ENCODE peak calls at places on chromosomes 3 and 15, in eight cellular contexts. I is pancreas, M is GM20000, E is WTC11, D is bronchial epithelial cell, H is astrocyte of the cerebellum, R is RWPE1, B is HFFc6. L is an unnamed sample.

GRCh38 chr15:69573815-69574472 is 121.3 kb downstream of the RPLP1 start:
- DNase-seq in I (no peak), M (peak), E (no peak), D (peak), H (no peak), R (no peak), B (peak), L (no peak)

GRCh38 chr3:124409650-124410275 is 320.5 kb upstream of the UMPS start:
- DNase-seq in I (no peak), M (no peak), E (no peak), D (peak), H (peak), R (peak), B (no peak), L (peak)

GRCh38 chr15:63435416-63435815 is 53.8 kb upstream of the CA12 start:
- DNase-seq in I (no peak), M (no peak), E (no peak), D (no peak), H (no peak), R (no peak), B (no peak), L (no peak)

GRCh38 chr3:16869606-16870005 is 15.1 kb upstream of the PLCL2 start:
- DNase-seq in I (no peak), M (no peak), E (no peak), D (no peak), H (no peak), R (no peak), B (no peak), L (no peak)

GRCh38 chr3:181899702-181900101 is 188.0 kb downstream of the SOX2 start:
- DNase-seq in I (no peak), M (no peak), E (no peak), D (no peak), H (peak), R (no peak), B (no peak), L (no peak)

GRCh38 chr3:184037816-184038215 is 6.3 kb downstream of the HTR3D start:
- DNase-seq in I (no peak), M (no peak), E (peak), D (no peak), H (no peak), R (no peak), B (no peak), L (no peak)

GRCh38 chr3:105904683-105905320 is 36.0 kb upstream of the CBLB start:
- DNase-seq in I (no peak), M (no peak), E (no peak), D (no peak), H (no peak), R (no peak), B (no peak), L (no peak)

GRCh38 chr15:80906159-80906775 is 83.4 kb downstream of the MESD start:
- DNase-seq in I (no peak), M (no peak), E (no peak), D (peak), H (no peak), R (peak), B (no peak), L (peak)

GRCh38 chr15:40088929-40089755 is 19.5 kb downstream of the BMF start:
- DNase-seq in I (no peak), M (no peak), E (peak), D (no peak), H (no peak), R (no peak), B (no peak), L (no peak)

GRCh38 chr3:57570051-57570450 is 14.0 kb downstream of the PDE12 start:
- DNase-seq in I (no peak), M (no peak), E (no peak), D (no peak), H (no peak), R (no peak), B (no peak), L (no peak)

GRCh38 chr15:89002281-89002761 is 85.9 kb upstream of the ABHD2 start:
- DNase-seq in I (no peak), M (peak), E (no peak), D (no peak), H (no peak), R (no peak), B (peak), L (peak)

GRCh38 chr15:85582076-85582718 is 201.8 kb downstream of the AKAP13 start:
- DNase-seq in I (peak), M (peak), E (no peak), D (peak), H (no peak), R (no peak), B (no peak), L (no peak)

GRCh38 chr15:39360417-39360816 is 220.5 kb upstream of the THBS1 start:
- DNase-seq in I (peak), M (no peak), E (no peak), D (no peak), H (no peak), R (no peak), B (no peak), L (no peak)

GRCh38 chr15:68652141-68652540 is 73.3 kb downstream of the CORO2B start:
- DNase-seq in I (no peak), M (no peak), E (no peak), D (peak), H (no peak), R (no peak), B (no peak), L (no peak)

GRCh38 chr3:127655641-127656040 is 17.1 kb upstream of the ABTB1 start:
- DNase-seq in I (no peak), M (no peak), E (no peak), D (peak), H (peak), R (no peak), B (peak), L (peak)

GRCh38 chr3:64152100-64152499 is 73.2 kb downstream of the PRICKLE2 start:
- DNase-seq in I (no peak), M (no peak), E (no peak), D (peak), H (peak), R (no peak), B (peak), L (peak)

GRCh38 chr3:14652-15051 is 181.9 kb upstream of the CHL1 start:
- DNase-seq in I (no peak), M (no peak), E (no peak), D (peak), H (no peak), R (no peak), B (no peak), L (peak)

GRCh38 chr3:4042869-4043268 is 243.6 kb downstream of the LRRN1 start:
- DNase-seq in I (no peak), M (no peak), E (no peak), D (no peak), H (no peak), R (no peak), B (no peak), L (no peak)

GRCh38 chr15:48946088-48946839 is 17.5 kb downstream of the SHC4 start:
- DNase-seq in I (no peak), M (no peak), E (no peak), D (peak), H (no peak), R (peak), B (peak), L (peak)

GRCh38 chr15:51601801-51602200 is 20.8 kb downstream of the DMXL2 start:
- DNase-seq in I (no peak), M (no peak), E (no peak), D (no peak), H (no peak), R (no peak), B (no peak), L (no peak)

GRCh38 chr15:95266481-95267061 is 1035.2 kb downstream of the MCTP2 start:
- DNase-seq in I (no peak), M (no peak), E (no peak), D (no peak), H (no peak), R (no peak), B (peak), L (no peak)

GRCh38 chr15:87287156-87287555 is 969.4 kb downstream of the NTRK3 start:
- DNase-seq in I (no peak), M (no peak), E (no peak), D (peak), H (peak), R (peak), B (peak), L (peak)

GRCh38 chr3:117399311-117400068 is 689.9 kb downstream of the TUSC7 start:
- DNase-seq in I (no peak), M (no peak), E (no peak), D (no peak), H (peak), R (no peak), B (no peak), L (no peak)

GRCh38 chr15:82159922-82160321 is 102.6 kb downstream of the EFL1 start:
- DNase-seq in I (no peak), M (no peak), E (no peak), D (peak), H (peak), R (peak), B (peak), L (peak)

GRCh38 chr15:55856506-55856905 is 113.6 kb upstream of the PRTG start:
- DNase-seq in I (no peak), M (no peak), E (no peak), D (no peak), H (no peak), R (no peak), B (no peak), L (no peak)

GRCh38 chr15:59191855-59192237 is 14.8 kb upstream of the LDHAL6B start:
- DNase-seq in I (no peak), M (no peak), E (no peak), D (peak), H (peak), R (peak), B (peak), L (peak)

GRCh38 chr3:172046268-172046915 is 7.0 kb downstream of the FNDC3B start:
- DNase-seq in I (no peak), M (no peak), E (no peak), D (peak), H (no peak), R (no peak), B (no peak), L (no peak)

GRCh38 chr3:133964547-133964946 is 65.2 kb downstream of the SLCO2A1 start:
- DNase-seq in I (no peak), M (no peak), E (peak), D (no peak), H (no peak), R (no peak), B (no peak), L (no peak)

GRCh38 chr15:51382787-51383186 is 41.3 kb downstream of the GLDN start:
- DNase-seq in I (no peak), M (peak), E (peak), D (peak), H (peak), R (peak), B (peak), L (peak)

GRCh38 chr3:33089515-33089914 is 7.4 kb downstream of the GLB1 start:
- DNase-seq in I (no peak), M (no peak), E (no peak), D (no peak), H (no peak), R (no peak), B (no peak), L (no peak)

GRCh38 chr3:136862953-136863352 is 945 bp downstream of the NCK1 start:
- DNase-seq in I (no peak), M (no peak), E (no peak), D (no peak), H (no peak), R (no peak), B (no peak), L (peak)

GRCh38 chr3:102129774-102130608 is 280.7 kb downstream of the NFKBIZ start:
- DNase-seq in I (no peak), M (no peak), E (no peak), D (peak), H (peak), R (peak), B (peak), L (peak)

GRCh38 chr3:126126811-126127431 is 43.0 kb upstream of the SLC41A3 start:
- DNase-seq in I (no peak), M (no peak), E (peak), D (no peak), H (no peak), R (no peak), B (no peak), L (no peak)

DNA sequence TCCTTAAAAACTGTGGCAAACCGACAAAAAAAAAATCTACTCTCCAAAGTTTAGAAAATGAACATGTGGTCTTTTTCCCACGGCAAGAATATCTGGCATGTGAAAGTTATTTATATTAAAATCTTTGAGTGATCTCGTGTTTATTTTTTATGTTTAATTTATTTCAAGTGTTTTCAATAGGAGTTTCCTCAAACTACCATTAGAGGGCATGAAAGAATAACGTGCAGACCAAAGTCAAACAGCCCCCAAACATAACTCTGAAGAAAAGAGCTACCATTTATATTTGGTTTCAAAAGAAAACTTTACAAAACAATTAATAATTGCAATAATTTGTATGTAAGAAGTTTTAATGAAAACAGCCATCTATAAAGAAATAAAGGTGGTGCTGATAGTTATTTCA is 286.3 kb downstream of the ZIC4 start:
- DNase-seq in I (no peak), M (no peak), E (no peak), D (peak), H (peak), R (peak), B (peak), L (peak)
- TF ChIP-seq CTCF in I (no peak), M (no peak), E (no peak), D (no peak), H (peak), R (peak), B (peak), L (peak)

GRCh38 chr15:64460737-64461576 is 579 bp downstream of the ZNF609 start:
- DNase-seq in I (peak), M (peak), E (peak), D (peak), H (peak), R (peak), B (peak), L (peak)
- TF ChIP-seq CTCF in I (no peak), M (no peak), E (no peak), D (no peak), H (no peak), R (no peak), B (peak), L (no peak)

GRCh38 chr15:37133619-37134018 is 33.3 kb upstream of the MEIS2 start:
- DNase-seq in I (no peak), M (no peak), E (no peak), D (peak), H (peak), R (no peak), B (peak), L (no peak)
- TF ChIP-seq CTCF in I (peak), M (no peak), E (no peak), D (no peak), H (no peak), R (peak), B (peak), L (peak)

DNA sequence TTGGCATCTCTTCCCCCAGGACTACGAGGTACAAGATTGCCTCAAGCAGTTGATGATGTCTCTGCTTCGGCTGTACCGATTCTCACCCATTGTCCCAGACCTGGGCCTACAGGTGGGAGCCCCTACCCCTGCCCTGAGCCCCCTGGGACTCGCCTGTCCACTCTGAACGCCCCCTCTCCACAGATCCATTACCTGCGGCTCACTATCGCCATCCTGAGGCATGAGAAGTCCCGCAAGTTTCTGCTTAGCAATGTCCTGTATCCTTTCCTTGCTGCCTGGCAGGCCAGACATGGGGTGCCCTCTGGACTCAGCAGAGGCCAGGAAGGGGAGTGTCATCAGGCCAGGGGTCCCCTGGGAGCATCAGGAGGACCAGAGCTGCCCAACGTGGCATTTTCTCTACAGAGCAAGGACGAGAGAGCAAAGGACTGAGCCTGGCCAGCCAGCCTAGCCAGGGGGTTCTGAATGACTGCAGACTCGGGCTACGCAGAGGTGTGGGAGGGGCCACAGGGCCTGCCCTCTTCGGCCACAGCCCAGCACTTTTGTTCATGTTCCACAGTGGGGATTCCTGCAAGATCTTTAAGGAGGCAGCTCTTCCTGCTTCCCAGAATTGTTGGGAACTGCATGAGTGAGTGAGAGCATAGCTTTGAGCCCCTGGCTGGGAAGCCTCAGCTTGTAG is 11.2 kb downstream of the RNF123 start:
- DNase-seq in I (no peak), M (no peak), E (peak), D (no peak), H (no peak), R (no peak), B (no peak), L (no peak)
- TF ChIP-seq CTCF in I (no peak), M (no peak), E (peak), D (no peak), H (no peak), R (no peak), B (peak), L (peak)

GRCh38 chr3:155516439-155516838 is 223.0 kb upstream of the STRIT1 start:
- DNase-seq in I (no peak), M (no peak), E (no peak), D (no peak), H (no peak), R (no peak), B (no peak), L (no peak)

GRCh38 chr3:155512175-155512866 is 218.8 kb upstream of the STRIT1 start:
- DNase-seq in I (no peak), M (no peak), E (no peak), D (no peak), H (no peak), R (no peak), B (no peak), L (no peak)

GRCh38 chr3:155517907-155518306 is 224.4 kb upstream of the STRIT1 start:
- DNase-seq in I (no peak), M (no peak), E (no peak), D (peak), H (no peak), R (no peak), B (no peak), L (peak)

DNA sequence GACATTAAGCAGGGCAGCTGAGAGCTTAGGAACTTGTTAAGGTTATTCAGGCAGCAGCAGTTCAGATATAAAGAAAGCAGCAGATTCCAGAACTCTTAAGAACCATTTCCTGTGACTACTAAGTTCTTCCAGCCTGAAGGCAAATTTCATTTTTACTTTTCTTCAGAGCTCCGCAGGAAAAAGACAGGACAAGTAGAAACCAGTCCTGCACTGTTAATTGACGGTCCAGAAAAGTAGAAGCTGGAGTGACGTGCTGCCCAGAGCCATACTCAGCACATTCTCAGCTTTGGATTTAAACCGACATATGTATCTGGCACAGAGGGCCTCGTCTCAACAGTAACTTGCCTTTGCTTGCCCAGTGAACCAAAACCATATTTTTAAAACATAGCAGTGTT is 219.4 kb upstream of the STRIT1 start:
- DNase-seq in I (no peak), M (no peak), E (no peak), D (peak), H (no peak), R (peak), B (no peak), L (peak)
- TF ChIP-seq CTCF in I (no peak), M (no peak), E (no peak), D (no peak), H (no peak), R (no peak), B (no peak), L (no peak)

DNA sequence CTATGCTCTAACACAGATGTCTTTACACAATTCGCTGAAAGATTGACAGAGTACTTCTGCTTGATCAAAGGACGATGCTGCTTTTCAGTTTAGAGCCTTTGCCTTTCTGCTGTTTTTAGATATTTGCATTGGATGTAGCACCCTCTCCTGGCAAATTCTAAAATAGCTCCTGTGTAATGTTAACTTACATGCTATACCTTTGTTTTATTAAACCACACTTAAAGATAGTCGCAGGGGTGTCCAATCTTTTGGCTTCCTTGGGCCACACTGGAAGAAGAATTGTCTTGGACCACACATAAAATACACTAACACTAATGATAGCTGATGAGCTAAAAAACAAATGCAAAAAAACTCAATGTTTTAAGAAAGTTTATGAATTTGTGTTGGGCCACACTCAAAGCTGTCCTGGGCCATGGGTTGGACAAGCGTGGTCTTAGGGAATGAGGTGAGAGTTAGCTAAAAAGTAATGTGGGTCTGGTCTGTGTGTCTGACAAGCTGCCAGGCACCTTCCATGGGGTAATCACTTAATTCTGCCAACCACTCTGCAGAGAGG is 62.9 kb downstream of the ATG7 start:
- DNase-seq in I (no peak), M (peak), E (no peak), D (peak), H (peak), R (peak), B (peak), L (peak)
- TF ChIP-seq CTCF in I (no peak), M (peak), E (peak), D (peak), H (peak), R (peak), B (peak), L (peak)

GRCh38 chr3:54225841-54226528 is 103.6 kb downstream of the CACNA2D3 start:
- DNase-seq in I (no peak), M (no peak), E (no peak), D (no peak), H (no peak), R (no peak), B (no peak), L (peak)

GRCh38 chr3:54223063-54223462 is 100.7 kb downstream of the CACNA2D3 start:
- DNase-seq in I (no peak), M (no peak), E (no peak), D (no peak), H (no peak), R (no peak), B (no peak), L (no peak)

GRCh38 chr3:54232618-54233017 is 110.3 kb downstream of the CACNA2D3 start:
- DNase-seq in I (no peak), M (no peak), E (no peak), D (no peak), H (no peak), R (no peak), B (no peak), L (no peak)

GRCh38 chr3:54228806-54229205 is 106.5 kb downstream of the CACNA2D3 start:
- DNase-seq in I (no peak), M (no peak), E (no peak), D (no peak), H (no peak), R (no peak), B (no peak), L (no peak)
- TF ChIP-seq CTCF in I (no peak), M (no peak), E (no peak), D (no peak), H (no peak), R (no peak), B (no peak), L (no peak)

L was measured in MCF 10A.